ENCODE peak calls at places on chromosomes 3 and 15, in six cellular contexts. N is A549, A is foreskin fibroblast, I is GM20000, C is GM12891, U is H4. D is an unnamed sample.

GRCh38 chr15:48358229-48358641 is 27.0 kb downstream of the DUT start:
- DNase-seq in N (no peak), A (no peak), I (peak), C (no peak), U (peak), D (no peak)

GRCh38 chr3:38493019-38493418 is 3.1 kb upstream of the EXOG start:
- DNase-seq in N (no peak), A (peak), I (no peak), C (no peak), U (no peak), D (no peak)

GRCh38 chr15:35696767-35697231 is 150.8 kb upstream of the DPH6 start:
- DNase-seq in N (peak), A (peak), I (no peak), C (no peak), U (peak), D (no peak)

GRCh38 chr3:150828997-150829396 is 66.0 kb upstream of the SIAH2 start:
- DNase-seq in N (no peak), A (no peak), I (no peak), C (no peak), U (no peak), D (no peak)

GRCh38 chr15:88992216-88992615 is 79.0 kb upstream of the MFGE8 start:
- DNase-seq in N (no peak), A (no peak), I (no peak), C (no peak), U (no peak), D (no peak)

GRCh38 chr3:134249935-134250716 is 533 bp downstream of the RYK start:
- DNase-seq in N (peak), A (peak), I (peak), C (peak), U (peak), D (peak)

GRCh38 chr3:23565376-23565775 is 240.4 kb upstream of the UBE2E1 start:
- DNase-seq in N (no peak), A (no peak), I (no peak), C (no peak), U (no peak), D (no peak)

GRCh38 chr3:138118863-138119766 is 3.7 kb upstream of the DZIP1L start:
- DNase-seq in N (peak), A (peak), I (peak), C (peak), U (peak), D (peak)

GRCh38 chr15:82538961-82539689 is 1.1 kb downstream of the RPS17 start:
- DNase-seq in N (no peak), A (no peak), I (no peak), C (no peak), U (no peak), D (no peak)

GRCh38 chr3:189270248-189270832 is 98.6 kb downstream of the TPRG1 start:
- DNase-seq in N (peak), A (peak), I (peak), C (no peak), U (peak), D (peak)

GRCh38 chr3:58058654-58059263 is 50.5 kb downstream of the FLNB start:
- DNase-seq in N (no peak), A (peak), I (no peak), C (no peak), U (peak), D (no peak)

GRCh38 chr15:31887246-31887645 is 143.1 kb upstream of the CHRNA7 start:
- DNase-seq in N (no peak), A (no peak), I (no peak), C (no peak), U (no peak), D (no peak)

GRCh38 chr15:67190813-67191212 is 63.6 kb downstream of the AAGAB start:
- DNase-seq in N (no peak), A (no peak), I (peak), C (no peak), U (no peak), D (no peak)

GRCh38 chr3:104596551-104596950 is 770.2 kb upstream of the ALCAM start:
- DNase-seq in N (peak), A (peak), I (peak), C (no peak), U (peak), D (peak)

GRCh38 chr15:74752486-74753395 is 4.1 kb downstream of the CYP1A2 start:
- DNase-seq in N (no peak), A (peak), I (no peak), C (no peak), U (no peak), D (no peak)

GRCh38 chr3:27889745-27890144 is 167.6 kb upstream of the EOMES start:
- DNase-seq in N (no peak), A (no peak), I (no peak), C (no peak), U (no peak), D (no peak)

GRCh38 chr3:193157051-193157450 is 84.0 kb upstream of the PLAAT1 start:
- DNase-seq in N (no peak), A (no peak), I (no peak), C (no peak), U (peak), D (no peak)

GRCh38 chr3:188286087-188286513 is 132.1 kb downstream of the LPP start:
- DNase-seq in N (no peak), A (peak), I (no peak), C (no peak), U (peak), D (no peak)

GRCh38 chr15:95032181-95032580 is 800.8 kb downstream of the MCTP2 start:
- DNase-seq in N (no peak), A (peak), I (no peak), C (no peak), U (peak), D (no peak)

GRCh38 chr3:184737641-184738518 is 26.0 kb upstream of the MAGEF1 start:
- DNase-seq in N (no peak), A (peak), I (no peak), C (no peak), U (no peak), D (peak)

GRCh38 chr3:35908366-35909232 is 269.3 kb downstream of the ARPP21 start:
- DNase-seq in N (peak), A (peak), I (peak), C (peak), U (peak), D (peak)

GRCh38 chr3:112338727-112339056 is 5.7 kb downstream of the CD200 start:
- DNase-seq in N (no peak), A (no peak), I (no peak), C (no peak), U (no peak), D (no peak)

GRCh38 chr15:94232107-94232506 is 746 bp downstream of the MCTP2 start:
- DNase-seq in N (no peak), A (no peak), I (no peak), C (no peak), U (no peak), D (no peak)

GRCh38 chr15:40743921-40744809 is 10.9 kb downstream of the RMDN3 start:
- DNase-seq in N (no peak), A (peak), I (no peak), C (no peak), U (no peak), D (no peak)

GRCh38 chr3:157865449-157865862 is 240.8 kb downstream of the SHOX2 start:
- DNase-seq in N (peak), A (no peak), I (peak), C (peak), U (peak), D (no peak)

GRCh38 chr3:46845397-46845859 is 17.8 kb downstream of the MYL3 start:
- DNase-seq in N (no peak), A (peak), I (peak), C (no peak), U (peak), D (no peak)

GRCh38 chr3:37913531-37913930 is 51.9 kb downstream of the CTDSPL start:
- DNase-seq in N (no peak), A (no peak), I (no peak), C (no peak), U (no peak), D (no peak)

GRCh38 chr15:40558952-40559742 is 5.7 kb downstream of the CCDC32 start:
- DNase-seq in N (no peak), A (no peak), I (no peak), C (no peak), U (no peak), D (no peak)

GRCh38 chr15:92899910-92900711 is at the start of gene CHD2:
- DNase-seq in N (peak), A (peak), I (peak), C (no peak), U (peak), D (peak)

D was measured in prostate gland.